ENCODE peak calls at places on chromosomes 11 and 22, in seven cellular contexts. Q is body of pancreas, C is colonic mucosa, A is GM12878, S is MM.1S, M is uterus, P is right atrium auricular region. O is an unnamed sample.

GRCh38 chr22:20436309-20437252 is 1.0 kb downstream of the SCARF2 start:
- DNase-seq in C (no peak), P (no peak), M (peak), A (no peak), Q (no peak), S (no peak), O (peak)

GRCh38 chr11:102427068-102427467 is 25.5 kb downstream of the TMEM123 start:
- DNase-seq in S (no peak), P (no peak), C (no peak), A (no peak), M (no peak), Q (no peak), O (no peak)

GRCh38 chr11:126158054-126158791 is 53.2 kb downstream of the RPUSD4 start:
- DNase-seq in A (no peak), S (no peak), P (no peak), Q (no peak), M (no peak), C (no peak), O (no peak)

GRCh38 chr22:23180301-23180892 is at the start of gene BCR:
- DNase-seq in Q (peak), A (no peak), P (peak), S (peak), C (peak), M (peak), O (peak)

GRCh38 chr11:11969380-11970215 is 38.8 kb downstream of the DKK3 start:
- DNase-seq in P (no peak), M (no peak), C (no peak), A (no peak), S (no peak), Q (no peak), O (peak)

GRCh38 chr22:43878831-43879550 is 12.8 kb downstream of the PNPLA5 start:
- DNase-seq in S (no peak), P (no peak), C (no peak), M (no peak), A (no peak), Q (no peak), O (no peak)

GRCh38 chr22:23233746-23234408 is 53.6 kb downstream of the BCR start:
- DNase-seq in P (no peak), C (no peak), M (no peak), S (no peak), Q (no peak), A (no peak), O (peak)

GRCh38 chr11:71940561-71941219 is 11.8 kb downstream of the RNF121 start:
- DNase-seq in C (no peak), A (no peak), P (no peak), M (no peak), Q (no peak), S (no peak), O (peak)

GRCh38 chr11:76553554-76554476 is 109.0 kb downstream of the EMSY start:
- DNase-seq in P (no peak), M (no peak), A (no peak), Q (no peak), S (no peak), C (peak), O (no peak)

GRCh38 chr22:36467042-36467810 is 14.2 kb downstream of the TXN2 start:
- DNase-seq in Q (peak), A (no peak), M (no peak), S (no peak), C (peak), P (no peak), O (no peak)

GRCh38 chr11:44955019-44955738 is 4.5 kb upstream of the TP53I11 start:
- DNase-seq in P (peak), M (peak), A (no peak), C (peak), S (no peak), Q (peak), O (peak)

GRCh38 chr11:44954051-44954906 is 3.6 kb upstream of the TP53I11 start:
- DNase-seq in S (no peak), A (no peak), M (no peak), Q (no peak), P (no peak), C (no peak), O (no peak)

GRCh38 chr11:44959064-44959463 is 8.4 kb upstream of the TP53I11 start:
- DNase-seq in M (no peak), A (no peak), P (no peak), C (no peak), Q (no peak), S (no peak), O (no peak)

GRCh38 chr11:44958165-44958564 is 7.5 kb upstream of the TP53I11 start:
- DNase-seq in S (no peak), C (peak), M (no peak), A (no peak), Q (no peak), P (no peak), O (no peak)

DNA sequence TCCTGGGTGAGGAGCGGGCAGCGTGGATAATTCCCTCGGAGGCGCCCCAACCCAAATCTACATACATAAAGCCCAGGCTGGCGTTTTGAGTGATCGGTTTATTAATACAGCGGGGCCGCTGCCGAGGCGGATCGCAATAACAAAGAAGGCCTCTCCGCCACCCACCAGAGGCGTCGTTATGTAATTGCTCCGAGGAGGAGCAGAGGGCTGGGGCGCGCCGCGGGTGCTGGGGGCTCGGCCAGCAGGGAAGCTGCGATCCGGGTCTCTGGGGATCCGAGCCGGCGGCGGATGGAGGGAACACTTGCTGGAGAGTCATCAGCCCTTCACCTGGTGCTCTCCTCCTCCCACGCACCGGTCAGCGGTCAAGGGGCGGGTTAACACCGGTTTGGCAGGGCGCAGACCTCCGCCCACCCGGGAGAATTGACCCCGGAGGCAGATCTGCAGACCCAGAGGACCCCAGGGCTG is 6.4 kb upstream of the TP53I11 start:
- DNase-seq in Q (no peak), A (no peak), S (no peak), C (no peak), M (no peak), P (no peak), O (no peak)
- H3K4me3 ChIP-seq in Q (no peak), A (no peak), S (no peak), C (no peak), M (no peak), P (no peak), O (no peak)

GRCh38 chr11:81569999-81570398 is 1163.7 kb downstream of the FAM181B start:
- DNase-seq in S (no peak), M (no peak), P (no peak), C (no peak), A (no peak), Q (no peak), O (no peak)
- TF ChIP-seq CTCF in S (no peak), M (no peak), P (no peak), C (no peak), A (no peak), Q (no peak), O (no peak)

DNA sequence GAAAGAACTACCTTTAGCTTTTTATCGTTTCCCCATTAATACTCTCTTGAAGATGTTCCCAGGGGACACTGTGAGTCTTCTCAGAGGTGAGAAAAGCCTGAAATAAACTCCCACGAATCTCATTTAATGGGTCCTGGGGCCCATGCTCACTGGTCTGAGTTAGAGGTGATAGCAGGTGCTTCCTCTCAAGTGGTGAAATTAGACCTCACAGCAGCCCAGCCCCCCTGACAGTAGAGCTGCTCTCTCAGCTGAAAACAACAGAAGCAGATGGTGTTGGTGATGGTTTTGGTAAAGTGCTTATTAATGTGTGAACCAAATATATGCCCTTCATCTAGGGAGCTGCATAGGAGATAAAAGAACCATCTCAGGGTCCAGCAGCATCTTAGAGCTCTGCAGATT is 76.8 kb upstream of the VPREB1 start:
- DNase-seq in Q (no peak), P (no peak), A (peak), S (peak), C (no peak), M (no peak), O (no peak)
- H3K4me3 ChIP-seq in Q (no peak), P (no peak), A (peak), S (peak), C (no peak), M (no peak), O (no peak)

DNA sequence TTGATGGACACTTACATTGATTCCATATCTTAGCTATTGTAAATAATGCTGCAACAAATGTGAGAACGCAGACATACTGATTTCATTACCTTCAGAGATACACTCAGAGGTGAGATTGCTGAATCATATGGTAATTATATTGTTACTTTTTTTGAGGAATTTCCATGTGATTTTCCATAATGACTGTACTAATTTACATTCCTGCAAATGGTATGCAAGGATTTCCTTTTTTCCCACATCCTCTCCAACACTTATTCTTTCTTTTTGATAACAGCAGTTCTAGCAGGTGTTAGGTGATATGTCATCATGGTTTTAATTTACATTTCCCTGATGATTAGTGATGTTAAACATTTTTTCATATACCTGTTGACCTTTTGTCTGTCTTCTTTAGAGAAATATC is 207.7 kb downstream of the C11orf87 start:
- DNase-seq in Q (no peak), P (no peak), A (no peak), M (no peak), C (no peak), S (no peak), O (no peak)
- TF ChIP-seq CTCF in Q (no peak), P (no peak), A (no peak), M (no peak), C (no peak), S (no peak), O (no peak)

DNA sequence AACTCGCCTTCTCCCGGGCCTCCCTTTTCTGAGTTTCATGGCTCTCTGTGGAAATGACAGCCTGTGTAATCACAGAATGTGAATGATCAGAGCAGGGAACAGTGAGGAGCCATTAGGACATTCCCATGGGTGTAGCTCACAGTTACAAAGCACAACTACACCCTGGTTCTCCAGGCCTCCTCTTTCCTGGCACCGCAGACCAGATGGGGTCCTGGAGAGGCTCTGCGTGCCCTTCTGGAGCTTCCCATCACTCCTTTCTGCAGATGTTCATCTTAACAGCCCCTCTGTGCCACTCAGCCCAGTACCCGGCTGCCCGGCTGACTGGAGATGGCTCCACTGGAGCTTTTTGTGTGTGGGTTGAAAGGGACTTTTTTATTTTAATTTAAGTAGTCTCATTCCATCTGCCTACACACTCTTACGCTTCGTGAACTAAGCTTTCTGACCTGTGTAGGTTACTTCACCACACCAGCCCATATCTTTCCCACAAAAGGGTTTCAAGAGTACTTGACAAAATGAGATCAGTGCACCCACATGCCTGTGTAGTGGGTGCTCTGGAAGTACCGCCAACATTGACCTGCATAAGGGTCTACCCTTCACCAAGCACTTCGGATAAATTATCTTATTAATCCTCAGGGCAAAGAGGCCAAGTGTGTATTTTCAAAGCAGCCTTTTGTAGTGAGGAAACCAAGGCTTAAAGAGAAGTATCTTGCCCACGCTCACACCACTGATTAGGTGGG is 29.8 kb downstream of the SREBF2 start:
- DNase-seq in S (no peak), Q (no peak), A (peak), P (no peak), M (no peak), C (no peak), O (no peak)
- H3K4me3 ChIP-seq in S (no peak), Q (no peak), A (peak), P (no peak), M (no peak), C (no peak), O (no peak)